ENCODE peak calls at places on chromosomes 1 and 21, in five cellular contexts. Q is neural crest cell; I is brain microvascular endothelial cell; U is CD4-positive, alpha-beta T cell; K is stomach. N is an unnamed sample.
A peak's percentile ranks its signal among the peaks of the same experiment; 100 is the strongest.

GRCh38 chr1:222079546-222079945 is 337.7 kb upstream of the DUSP10 start:
- DNase-seq in Q (no peak), I (no peak), U (no peak), K (no peak), N (no peak)

GRCh38 chr1:66750578-66750977 is 1.7 kb upstream of the DYNLT5 start:
- DNase-seq in Q (no peak), I (no peak), U (no peak), K (no peak), N (no peak)

GRCh38 chr1:26767714-26768113 is 20.0 kb upstream of the PIGV start:
- DNase-seq in Q (no peak), I (no peak), U (no peak), K (no peak), N (no peak)

GRCh38 chr1:201606096-201606495 is 67.2 kb downstream of the NAV1 start:
- DNase-seq in Q (no peak), I (no peak), U (no peak), K (no peak), N (no peak)

GRCh38 chr1:3317456-3317855 is 137.0 kb upstream of the ARHGEF16 start:
- DNase-seq in Q (no peak), I (no peak), U (no peak), K (no peak), N (no peak)

GRCh38 chr1:54012008-54012325 is 6.0 kb downstream of the LDLRAD1 start:
- DNase-seq in Q (no peak), I (no peak), U (no peak), K (no peak), N (no peak)

GRCh38 chr1:227234998-227235405 is 83.3 kb downstream of the CDC42BPA start:
- DNase-seq in Q (peak; percentile 18), I (peak; percentile 77), U (no peak), K (no peak), N (peak; percentile 76)

GRCh38 chr1:109904105-109904817 is 6.4 kb upstream of the CSF1 start:
- DNase-seq in Q (no peak), I (no peak), U (no peak), K (peak; percentile 42), N (no peak)

GRCh38 chr1:156987715-156988114 is 57.8 kb downstream of the ARHGEF11 start:
- DNase-seq in Q (no peak), I (no peak), U (no peak), K (no peak), N (no peak)

GRCh38 chr1:220990417-220991337 is 111.4 kb downstream of the HLX start:
- DNase-seq in Q (no peak), I (peak; percentile 72), U (no peak), K (no peak), N (peak; percentile 84)

GRCh38 chr1:153938996-153939395 is 7.5 kb downstream of the DENND4B start:
- DNase-seq in Q (no peak), I (no peak), U (no peak), K (no peak), N (no peak)

GRCh38 chr1:52520149-52520548 is 32.7 kb downstream of the TUT4 start:
- DNase-seq in Q (no peak), I (no peak), U (no peak), K (no peak), N (peak; percentile 2)

GRCh38 chr1:230119340-230119739 is 52.3 kb downstream of the GALNT2 start:
- DNase-seq in Q (no peak), I (no peak), U (no peak), K (no peak), N (no peak)

GRCh38 chr1:244231193-244231571 is 180.1 kb downstream of the ZBTB18 start:
- DNase-seq in Q (no peak), I (no peak), U (no peak), K (no peak), N (no peak)

GRCh38 chr1:43936470-43937151 is 3.0 kb downstream of the ARTN start:
- DNase-seq in Q (peak; percentile 34), I (no peak), U (no peak), K (peak; percentile 45), N (no peak)

GRCh38 chr1:215749423-215749822 is 182.3 kb downstream of the KCTD3 start:
- DNase-seq in Q (no peak), I (peak; percentile 33), U (no peak), K (no peak), N (peak; percentile 84)

GRCh38 chr1:54848134-54848948 is 38.7 kb downstream of the DHCR24 start:
- DNase-seq in Q (no peak), I (no peak), U (no peak), K (no peak), N (no peak)

GRCh38 chr1:210239295-210240155 is 6.9 kb downstream of the SERTAD4 start:
- DNase-seq in Q (no peak), I (peak; percentile 90), U (no peak), K (no peak), N (peak; percentile 89)

GRCh38 chr21:44521928-44522752 is 17.9 kb downstream of the KRTAP10-1 start:
- DNase-seq in Q (no peak), I (no peak), U (no peak), K (no peak), N (no peak)

GRCh38 chr1:198933506-198933905 is 294.7 kb downstream of the PTPRC start:
- DNase-seq in Q (no peak), I (no peak), U (no peak), K (no peak), N (no peak)

GRCh38 chr21:29238967-29239289 is 59.8 kb upstream of the BACH1 start:
- DNase-seq in Q (no peak), I (peak; percentile 79), U (no peak), K (no peak), N (no peak)

GRCh38 chr1:20371411-20371810 is 80.7 kb downstream of the VWA5B1 start:
- DNase-seq in Q (peak; percentile 31), I (no peak), U (no peak), K (no peak), N (no peak)

GRCh38 chr1:248825573-248825908 is 174 bp downstream of the SH3BP5L start:
- DNase-seq in Q (peak; percentile 3), I (no peak), U (no peak), K (no peak), N (no peak)

GRCh38 chr1:17167783-17168479 is 37.0 kb upstream of the PADI1 start:
- DNase-seq in Q (no peak), I (peak; percentile 74), U (no peak), K (no peak), N (peak; percentile 94)

GRCh38 chr1:22053018-22053860 is 730 bp downstream of the CDC42 start:
- DNase-seq in Q (peak; percentile 47), I (peak; percentile 45), U (peak; percentile 43), K (peak; percentile 66), N (peak; percentile 65)

GRCh38 chr1:215279682-215280081 is 197.1 kb downstream of the KCNK2 start:
- DNase-seq in Q (no peak), I (no peak), U (no peak), K (no peak), N (no peak)

GRCh38 chr21:16514316-16514715 is 784.5 kb downstream of the USP25 start:
- DNase-seq in Q (no peak), I (no peak), U (no peak), K (no peak), N (no peak)

DNA sequence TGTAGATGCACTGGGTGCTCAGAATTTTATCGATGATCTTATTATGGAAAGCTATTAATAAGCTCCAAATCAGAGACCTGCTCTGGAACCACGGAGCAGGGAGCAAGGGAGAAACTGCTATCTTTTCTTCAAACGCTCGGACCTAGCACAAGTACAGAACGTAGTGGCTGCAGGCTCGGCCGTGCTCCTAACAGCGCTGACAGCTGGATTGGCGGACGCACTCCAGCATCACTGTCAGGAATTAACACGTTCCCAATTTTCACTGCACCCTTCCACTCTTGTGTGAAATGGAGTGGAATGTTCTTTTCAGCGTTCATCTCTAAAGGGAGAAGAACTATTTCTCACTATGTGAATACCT is 107.0 kb downstream of the ZNF281 start:
- DNase-seq in Q (no peak), I (peak; percentile 14), U (no peak), K (peak; percentile 37), N (no peak)
- TF ChIP-seq CTCF in Q (no peak), I (peak; percentile 0), U (no peak), K (no peak), N (peak; percentile 13)

DNA sequence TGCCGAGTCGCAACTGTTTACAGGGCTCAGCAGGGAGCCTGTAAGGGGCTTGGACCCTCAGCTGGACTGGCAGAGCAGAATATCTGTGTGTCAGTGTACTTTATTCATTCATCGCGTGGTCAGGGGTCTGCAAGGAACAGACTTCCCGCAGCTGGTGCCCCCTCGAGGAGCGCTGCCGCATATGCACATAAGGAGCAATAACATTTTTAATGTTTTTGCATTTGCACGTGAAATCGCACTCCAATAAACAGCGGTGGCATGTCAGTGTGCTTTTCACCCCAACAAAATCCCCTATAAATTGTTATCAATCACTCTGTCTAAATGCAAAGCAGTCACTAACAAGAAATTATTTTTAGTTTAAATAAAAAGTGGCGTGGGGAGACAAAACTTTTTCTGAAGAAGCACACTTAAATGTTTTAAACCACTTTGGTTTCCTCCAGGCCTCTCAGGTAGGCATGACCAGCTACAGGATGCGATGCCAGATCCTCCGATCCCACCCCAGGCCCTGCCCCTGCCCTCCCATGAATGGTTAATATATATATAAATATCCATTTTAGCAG is 3.5 kb downstream of the FMO1 start:
- DNase-seq in Q (peak; percentile 59), I (peak; percentile 30), U (no peak), K (no peak), N (no peak)
- TF ChIP-seq CTCF in Q (peak; percentile 72), I (peak; percentile 79), U (no peak), K (no peak), N (peak; percentile 72)

DNA sequence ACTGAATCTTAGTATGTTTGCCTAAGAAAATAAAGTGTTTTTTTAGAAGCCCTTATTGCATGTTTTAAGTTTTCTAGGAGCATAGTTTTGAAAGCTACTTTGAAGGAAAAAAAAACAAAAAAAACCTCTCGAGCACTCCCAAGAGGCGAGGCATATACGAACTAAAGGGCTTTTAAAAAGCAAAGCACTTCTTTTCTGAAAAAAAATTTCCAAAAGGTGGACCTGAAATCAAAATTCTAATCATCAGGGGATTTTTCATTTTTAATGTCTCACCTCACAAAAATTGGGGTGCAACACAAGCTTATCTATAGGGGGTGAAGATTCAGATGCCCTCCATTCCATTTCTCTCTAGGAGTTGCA is 594 bp downstream of the GLMN start:
- DNase-seq in Q (no peak), I (no peak), U (no peak), K (no peak), N (no peak)
- TF ChIP-seq CTCF in Q (peak; percentile 58), I (no peak), U (peak; percentile 47), K (no peak), N (no peak)

GRCh38 chr1:169214598-169214997 is 108.1 kb downstream of the ATP1B1 start:
- DNase-seq in Q (no peak), I (no peak), U (no peak), K (no peak), N (no peak)

GRCh38 chr1:169212088-169212487 is 105.6 kb downstream of the ATP1B1 start:
- DNase-seq in Q (no peak), I (no peak), U (no peak), K (no peak), N (no peak)

DNA sequence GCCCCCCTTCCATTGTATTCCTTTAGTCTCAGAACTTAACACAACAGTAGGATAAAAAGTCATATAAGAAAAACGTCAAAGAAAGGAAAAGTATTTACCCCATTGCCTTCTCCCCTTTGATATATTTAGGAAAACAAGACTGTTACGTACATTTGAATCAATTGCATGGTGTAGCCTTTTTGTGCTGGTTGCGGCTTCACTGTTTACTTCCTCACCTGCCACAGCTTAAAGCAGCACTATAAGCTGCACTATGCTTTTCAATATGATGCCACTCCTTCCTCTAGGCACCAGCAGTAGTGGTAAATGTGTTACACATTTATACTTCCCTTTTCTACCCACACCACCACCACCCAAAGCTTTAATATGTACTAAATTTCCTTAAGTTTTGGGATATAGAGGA is 111.1 kb downstream of the ATP1B1 start:
- DNase-seq in Q (no peak), I (no peak), U (no peak), K (no peak), N (no peak)
- TF ChIP-seq CTCF in Q (no peak), I (no peak), U (no peak), K (no peak), N (no peak)

N was measured in HFFc6.